ENCODE peak calls at places on chromosomes 5 and 9, in four cellular contexts. One of them, this sample, is unnamed.

GRCh38 chr9:8857330-8858249 is 1058.0 kb upstream of the DMAC1 start:
- DNase-seq in BJ: no peak
- DNase-seq in MM.1S: peak
- DNase-seq in GM20000: peak
- DNase-seq in this sample: no peak

GRCh38 chr5:122129332-122129731 is at the start of gene ZNF474:
- DNase-seq in BJ: peak
- DNase-seq in MM.1S: no peak
- DNase-seq in GM20000: no peak
- DNase-seq in this sample: no peak

GRCh38 chr9:131397100-131397790 is 3.4 kb downstream of the PRRC2B start:
- DNase-seq in GM20000: no peak
- DNase-seq in BJ: no peak
- DNase-seq in MM.1S: no peak
- DNase-seq in this sample: peak

GRCh38 chr5:56375011-56375410 is 141.9 kb upstream of the ANKRD55 start:
- DNase-seq in BJ: no peak
- DNase-seq in MM.1S: no peak
- DNase-seq in GM20000: no peak
- DNase-seq in this sample: no peak

GRCh38 chr5:4661326-4661725 is 478.8 kb upstream of the ADAMTS16 start:
- DNase-seq in BJ: no peak
- DNase-seq in MM.1S: no peak
- DNase-seq in GM20000: no peak
- DNase-seq in this sample: no peak

GRCh38 chr5:139186752-139187326 is 11.3 kb downstream of the SIL1 start:
- DNase-seq in GM20000: no peak
- DNase-seq in MM.1S: no peak
- DNase-seq in BJ: no peak
- DNase-seq in this sample: no peak

GRCh38 chr9:123187131-123187530 is 81.3 kb downstream of the STRBP start:
- DNase-seq in BJ: no peak
- DNase-seq in GM20000: no peak
- DNase-seq in MM.1S: no peak
- DNase-seq in this sample: no peak

GRCh38 chr9:14926941-14927624 is 16.9 kb upstream of the FREM1 start:
- DNase-seq in MM.1S: no peak
- DNase-seq in BJ: no peak
- DNase-seq in GM20000: no peak
- DNase-seq in this sample: peak

GRCh38 chr5:176687881-176688280 is 40.6 kb downstream of the TSPAN17 start:
- DNase-seq in GM20000: no peak
- DNase-seq in BJ: no peak
- DNase-seq in MM.1S: no peak
- DNase-seq in this sample: no peak

GRCh38 chr5:157107508-157107907 is 1.3 kb downstream of the HAVCR2 start:
- DNase-seq in BJ: no peak
- DNase-seq in GM20000: no peak
- DNase-seq in MM.1S: no peak
- DNase-seq in this sample: no peak

GRCh38 chr9:82201186-82201585 is 212.6 kb downstream of the SPATA31D1 start:
- DNase-seq in GM20000: no peak
- DNase-seq in MM.1S: no peak
- DNase-seq in BJ: no peak
- DNase-seq in this sample: no peak

GRCh38 chr9:96048954-96049831 is 173.7 kb downstream of the ERCC6L2 start:
- DNase-seq in MM.1S: no peak
- DNase-seq in GM20000: no peak
- DNase-seq in BJ: no peak
- DNase-seq in this sample: peak

GRCh38 chr9:18466101-18466500 is 7.9 kb upstream of the ADAMTSL1 start:
- DNase-seq in BJ: no peak
- DNase-seq in GM20000: no peak
- DNase-seq in MM.1S: no peak
- DNase-seq in this sample: no peak

DNA sequence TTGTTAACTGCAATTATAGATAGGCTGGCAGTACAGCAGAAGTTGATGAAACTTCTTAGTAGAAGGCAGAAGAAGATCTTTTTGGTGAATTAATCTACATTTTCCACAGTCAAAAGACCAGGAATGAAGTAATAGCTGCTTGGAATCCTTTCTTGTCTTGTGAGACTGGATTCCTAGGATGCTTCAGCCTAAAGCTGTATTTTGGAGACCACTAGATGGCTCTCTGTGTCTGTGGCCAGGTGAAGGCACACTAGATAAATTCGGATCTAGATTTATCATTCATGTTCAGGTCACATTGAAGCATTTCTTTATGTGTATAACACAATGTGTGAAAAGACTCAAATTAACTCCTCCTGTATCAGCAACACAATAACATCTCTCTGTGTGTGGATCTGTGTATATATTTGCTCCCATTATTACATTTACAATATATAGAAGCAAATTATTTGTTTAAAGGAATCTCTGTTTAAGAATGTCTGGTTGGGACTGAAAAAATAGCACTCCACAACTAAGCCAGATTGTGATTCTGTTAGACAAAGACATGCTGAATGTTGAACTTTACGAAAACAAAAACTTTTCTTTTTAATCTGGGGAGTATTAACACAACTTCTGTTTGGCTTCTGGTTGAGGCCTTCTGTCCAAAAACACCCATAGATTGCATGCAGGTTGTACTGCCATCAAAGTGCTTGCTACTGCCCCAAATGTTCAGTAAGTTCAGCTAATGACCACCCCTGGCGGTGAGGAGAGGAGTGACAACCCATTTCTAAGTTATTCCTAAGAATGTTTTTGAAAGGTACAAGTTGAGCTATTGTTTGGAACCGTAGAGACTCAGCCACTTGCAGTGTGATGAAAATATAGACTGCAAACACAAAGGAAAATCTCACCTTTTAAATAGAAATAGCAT is 10.6 kb downstream of the GRIN3A start:
- DNase-seq in BJ: no peak
- DNase-seq in MM.1S: peak
- DNase-seq in GM20000: peak
- DNase-seq in this sample: no peak
- TF ChIP-seq CTCF in BJ: peak
- TF ChIP-seq CTCF in MM.1S: peak
- TF ChIP-seq CTCF in GM20000: peak
- TF ChIP-seq CTCF in this sample: peak

DNA sequence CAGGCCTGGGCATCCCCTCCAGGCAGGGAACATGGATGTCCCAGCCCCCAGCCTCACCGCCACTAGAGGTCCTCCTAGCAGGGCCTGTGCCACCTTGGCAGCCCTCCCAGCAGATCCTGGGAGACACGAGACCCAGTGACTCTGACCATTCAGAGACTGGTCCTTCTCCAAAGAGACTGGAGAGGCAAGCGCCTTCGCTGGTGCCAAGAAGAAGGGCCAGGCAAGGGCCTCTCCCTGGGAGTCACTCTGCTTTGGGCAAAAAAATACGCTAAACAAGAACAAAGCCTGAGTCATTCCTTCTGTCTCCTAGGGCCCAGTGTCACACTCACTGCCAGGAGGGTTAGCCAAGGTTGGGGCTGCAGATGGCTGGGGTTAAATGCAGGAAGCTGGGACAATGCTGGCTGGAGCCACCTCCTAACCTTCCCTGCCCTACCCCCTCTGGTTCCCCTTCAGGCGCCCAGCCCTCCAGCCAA is 35.3 kb upstream of the SMIM23 start:
- DNase-seq in MM.1S: no peak
- DNase-seq in BJ: no peak
- DNase-seq in GM20000: no peak
- DNase-seq in this sample: no peak
- TF ChIP-seq CTCF in MM.1S: no peak
- TF ChIP-seq CTCF in BJ: no peak
- TF ChIP-seq CTCF in GM20000: peak
- TF ChIP-seq CTCF in this sample: peak

GRCh38 chr5:178839319-178839704 is 20.4 kb upstream of the ZNF354B start:
- DNase-seq in MM.1S: no peak
- DNase-seq in GM20000: no peak
- DNase-seq in BJ: no peak
- DNase-seq in this sample: peak
- TF ChIP-seq CTCF in MM.1S: peak
- TF ChIP-seq CTCF in GM20000: no peak
- TF ChIP-seq CTCF in BJ: peak
- TF ChIP-seq CTCF in this sample: peak

DNA sequence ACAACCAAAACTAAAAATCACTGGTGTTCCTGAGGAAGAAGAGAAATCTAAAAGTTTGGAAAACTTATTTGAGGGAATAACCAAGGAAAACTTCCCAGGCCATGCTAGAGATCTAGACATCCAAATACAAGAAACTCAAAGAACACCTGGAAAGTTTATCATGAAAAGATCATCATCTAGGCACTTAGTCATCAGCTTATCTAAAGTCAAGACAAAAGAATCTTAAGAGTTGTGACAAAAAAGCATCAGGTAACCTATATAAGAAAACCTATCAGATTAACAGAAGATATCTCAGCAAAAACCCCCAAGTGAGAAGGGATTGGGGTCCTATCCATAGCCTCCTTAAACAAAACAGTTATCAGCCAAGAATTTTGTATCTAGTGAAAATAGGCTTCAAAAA is 17.1 kb upstream of the SPEF2 start:
- DNase-seq in MM.1S: no peak
- DNase-seq in GM20000: no peak
- DNase-seq in BJ: no peak
- DNase-seq in this sample: no peak
- TF ChIP-seq CTCF in MM.1S: no peak
- TF ChIP-seq CTCF in GM20000: no peak
- TF ChIP-seq CTCF in BJ: no peak
- TF ChIP-seq CTCF in this sample: no peak

DNA sequence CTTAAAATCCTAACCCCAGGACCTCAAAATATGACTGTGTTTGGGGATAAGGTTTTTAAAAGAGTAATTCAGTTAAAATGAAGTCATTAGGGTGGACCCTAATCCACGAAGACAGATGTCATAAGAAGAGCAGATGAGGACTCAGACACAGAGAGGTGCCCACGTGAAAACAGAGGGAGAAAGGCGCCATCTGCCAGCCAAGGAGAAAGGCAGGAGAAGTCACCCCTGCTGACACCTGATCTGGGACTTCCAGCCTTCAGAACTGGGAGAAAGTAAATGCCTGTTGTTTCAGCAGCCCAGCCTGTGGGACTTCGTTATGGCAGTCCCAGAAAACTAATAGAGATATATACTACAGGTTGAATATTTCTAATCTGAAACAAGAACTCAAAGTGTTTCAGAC is 67.4 kb downstream of the ROR2 start:
- DNase-seq in MM.1S: no peak
- DNase-seq in BJ: no peak
- DNase-seq in GM20000: no peak
- DNase-seq in this sample: no peak
- TF ChIP-seq CTCF in MM.1S: peak
- TF ChIP-seq CTCF in BJ: no peak
- TF ChIP-seq CTCF in GM20000: peak
- TF ChIP-seq CTCF in this sample: peak

GRCh38 chr9:107693620-107694326 is 204.2 kb upstream of the KLF4 start:
- DNase-seq in GM20000: no peak
- DNase-seq in MM.1S: no peak
- DNase-seq in BJ: no peak
- DNase-seq in this sample: no peak

GRCh38 chr9:107690026-107690425 is 200.5 kb upstream of the KLF4 start:
- DNase-seq in BJ: no peak
- DNase-seq in GM20000: no peak
- DNase-seq in MM.1S: no peak
- DNase-seq in this sample: no peak

GRCh38 chr9:107694390-107694789 is 204.8 kb upstream of the KLF4 start:
- DNase-seq in MM.1S: no peak
- DNase-seq in BJ: no peak
- DNase-seq in GM20000: no peak
- DNase-seq in this sample: no peak

GRCh38 chr9:107688728-107689127 is 199.2 kb upstream of the KLF4 start:
- DNase-seq in BJ: no peak
- DNase-seq in GM20000: no peak
- DNase-seq in MM.1S: no peak
- DNase-seq in this sample: no peak

GRCh38 chr9:107691649-107692048 is 202.1 kb upstream of the KLF4 start:
- DNase-seq in GM20000: no peak
- DNase-seq in MM.1S: no peak
- DNase-seq in BJ: no peak
- DNase-seq in this sample: no peak
- TF ChIP-seq CTCF in GM20000: no peak
- TF ChIP-seq CTCF in MM.1S: no peak
- TF ChIP-seq CTCF in BJ: no peak
- TF ChIP-seq CTCF in this sample: no peak

GRCh38 chr9:68530618-68531017 is 10.1 kb downstream of the TMEM252 start:
- DNase-seq in GM20000: no peak
- DNase-seq in BJ: no peak
- DNase-seq in MM.1S: no peak
- DNase-seq in this sample: no peak
- TF ChIP-seq CTCF in GM20000: no peak
- TF ChIP-seq CTCF in BJ: no peak
- TF ChIP-seq CTCF in MM.1S: no peak
- TF ChIP-seq CTCF in this sample: no peak

DNA sequence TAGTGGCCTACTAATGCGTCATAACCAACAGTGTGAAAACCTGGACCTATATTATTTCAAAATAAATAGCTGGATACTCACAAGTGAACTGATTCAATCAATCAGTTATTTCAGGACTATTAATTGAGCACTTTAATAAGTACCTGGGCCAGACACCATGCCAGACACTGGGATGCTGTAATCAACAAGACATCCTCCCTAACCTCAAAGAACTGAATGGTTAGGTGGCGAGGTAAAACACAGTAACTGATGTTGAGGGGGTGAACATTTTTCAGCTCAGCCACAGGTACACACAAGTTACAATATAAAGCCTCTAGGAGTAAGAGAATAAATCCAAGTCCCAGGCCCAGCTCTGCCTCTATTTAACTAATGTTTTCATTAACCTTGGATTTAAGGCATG is 24.0 kb downstream of the CDH6 start:
- DNase-seq in GM20000: no peak
- DNase-seq in MM.1S: no peak
- DNase-seq in BJ: no peak
- DNase-seq in this sample: no peak
- TF ChIP-seq CTCF in GM20000: no peak
- TF ChIP-seq CTCF in MM.1S: no peak
- TF ChIP-seq CTCF in BJ: no peak
- TF ChIP-seq CTCF in this sample: no peak

GRCh38 chr5:137822158-137822764 is 45.4 kb upstream of the MYOT start:
- DNase-seq in MM.1S: no peak
- DNase-seq in GM20000: peak
- DNase-seq in BJ: no peak
- DNase-seq in this sample: peak
- TF ChIP-seq CTCF in MM.1S: peak
- TF ChIP-seq CTCF in GM20000: peak
- TF ChIP-seq CTCF in BJ: peak
- TF ChIP-seq CTCF in this sample: peak

GRCh38 chr5:95238560-95239325 is 46.2 kb downstream of the MCTP1 start:
- DNase-seq in BJ: no peak
- DNase-seq in GM20000: peak
- DNase-seq in MM.1S: no peak
- DNase-seq in this sample: peak

GRCh38 chr5:95241635-95242034 is 43.3 kb downstream of the MCTP1 start:
- DNase-seq in GM20000: peak
- DNase-seq in BJ: no peak
- DNase-seq in MM.1S: no peak
- DNase-seq in this sample: no peak

GRCh38 chr5:95235439-95235982 is 49.4 kb downstream of the MCTP1 start:
- DNase-seq in BJ: no peak
- DNase-seq in GM20000: no peak
- DNase-seq in MM.1S: no peak
- DNase-seq in this sample: no peak

GRCh38 chr5:95241155-95241554 is 43.7 kb downstream of the MCTP1 start:
- DNase-seq in MM.1S: no peak
- DNase-seq in BJ: no peak
- DNase-seq in GM20000: no peak
- DNase-seq in this sample: no peak

GRCh38 chr5:95237324-95237723 is 47.6 kb downstream of the MCTP1 start:
- DNase-seq in MM.1S: no peak
- DNase-seq in BJ: no peak
- DNase-seq in GM20000: no peak
- DNase-seq in this sample: no peak
- TF ChIP-seq CTCF in MM.1S: no peak
- TF ChIP-seq CTCF in BJ: no peak
- TF ChIP-seq CTCF in GM20000: no peak
- TF ChIP-seq CTCF in this sample: peak